ENCODE peak calls at places on chromosomes 4 and X, in five cellular contexts. N is H1, D is K562, A is SK-N-SH, Y is HepG2. X is an unnamed sample.

GRCh38 chr4:186037692-186038658 is 31.0 kb upstream of the TLR3 start:
- DNase-seq in N (no peak), D (peak; percentile 68), A (peak; percentile 61), Y (peak; percentile 59), X (peak; percentile 36)

GRCh38 chr4:38562751-38563198 is 101.2 kb upstream of the KLF3 start:
- DNase-seq in N (no peak), D (no peak), A (peak; percentile 29), Y (peak; percentile 18), X (no peak)

GRCh38 chr4:173794662-173795061 is 264.6 kb upstream of the HAND2 start:
- DNase-seq in N (no peak), D (no peak), A (no peak), Y (no peak), X (no peak)

GRCh38 chrX:152810403-152810802 is 20.2 kb downstream of the CETN2 start:
- DNase-seq in N (no peak), D (no peak), A (peak; percentile 64), Y (no peak), X (no peak)

GRCh38 chr4:176902710-176903323 is 110.1 kb upstream of the VEGFC start:
- DNase-seq in N (no peak), D (no peak), A (no peak), Y (no peak), X (peak; percentile 53)

GRCh38 chrX:73851014-73852009 is 288.3 kb downstream of the CHIC1 start:
- DNase-seq in N (no peak), D (peak; percentile 26), A (peak; percentile 70), Y (no peak), X (peak; percentile 90)

GRCh38 chr4:189506080-189506479 is 434.6 kb upstream of the FRG1 start:
- DNase-seq in N (no peak), D (no peak), A (no peak), Y (no peak), X (no peak)

GRCh38 chrX:40091691-40092421 is 5.9 kb downstream of the BCOR start:
- DNase-seq in N (no peak), D (no peak), A (peak; percentile 39), Y (no peak), X (no peak)

GRCh38 chrX:9542106-9542764 is 77.4 kb downstream of the TBL1X start:
- DNase-seq in N (no peak), D (no peak), A (peak; percentile 41), Y (no peak), X (no peak)

GRCh38 chrX:129653985-129654651 is 638 bp downstream of the APLN start:
- DNase-seq in N (no peak), D (no peak), A (peak; percentile 74), Y (no peak), X (no peak)
- TF ChIP-seq MAX in N (peak; percentile 3), D (no peak), A (no peak), Y (peak; percentile 13), X (no peak)

GRCh38 chr4:39941682-39942217 is 36.0 kb downstream of the PDS5A start:
- DNase-seq in N (no peak), D (no peak), A (no peak), Y (peak; percentile 30), X (no peak)
- TF ChIP-seq SIN3A in N (no peak), D (no peak), A (no peak), Y (no peak), X (no peak)

DNA sequence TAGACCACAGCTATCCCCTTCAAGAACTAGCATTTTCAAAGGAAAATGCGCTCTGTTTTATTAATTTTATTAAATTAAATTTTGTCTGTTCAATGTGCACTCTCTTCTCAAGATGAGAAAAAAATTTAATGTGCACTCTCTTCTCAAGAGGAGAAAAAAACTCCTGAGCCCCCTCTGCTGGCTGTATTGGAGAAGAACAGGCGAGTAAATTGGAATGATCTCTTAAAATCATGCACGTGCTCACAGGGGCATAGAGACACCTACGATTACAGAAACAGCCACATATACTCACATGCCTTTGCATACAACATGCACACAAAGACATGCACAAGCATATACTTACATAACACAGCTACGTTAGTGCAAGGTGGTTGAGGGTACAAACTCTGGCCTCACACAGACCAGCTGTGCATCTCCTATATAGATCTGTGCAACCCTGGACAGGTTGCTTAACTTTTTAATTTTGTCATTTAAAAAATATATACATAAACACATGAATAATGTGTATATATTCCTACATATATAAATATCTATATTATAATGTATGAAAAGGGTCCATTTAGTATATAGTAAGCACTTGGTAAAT is 176.2 kb upstream of the CXorf66 start:
- DNase-seq in N (no peak), D (peak; percentile 49), A (peak; percentile 44), Y (peak; percentile 8), X (peak; percentile 3)
- TF ChIP-seq RFX5 in N (no peak), D (no peak), A (no peak), Y (no peak), X (no peak)

GRCh38 chr4:124121511-124121934 is 591.0 kb downstream of the ANKRD50 start:
- DNase-seq in N (no peak), D (no peak), A (no peak), Y (peak; percentile 11), X (no peak)
- TF ChIP-seq MAX in N (no peak), D (no peak), A (no peak), Y (no peak), X (no peak)

GRCh38 chr4:6760865-6761264 is 21.7 kb upstream of the KIAA0232 start:
- DNase-seq in N (no peak), D (no peak), A (no peak), Y (no peak), X (no peak)

GRCh38 chr4:6758732-6759131 is 23.8 kb upstream of the KIAA0232 start:
- DNase-seq in N (no peak), D (no peak), A (no peak), Y (no peak), X (no peak)

GRCh38 chr4:6762244-6762615 is 20.3 kb upstream of the KIAA0232 start:
- DNase-seq in N (no peak), D (no peak), A (no peak), Y (no peak), X (no peak)

GRCh38 chr4:6763330-6763851 is 19.1 kb upstream of the KIAA0232 start:
- DNase-seq in N (no peak), D (peak; percentile 52), A (no peak), Y (no peak), X (no peak)

GRCh38 chr4:6761540-6762243 is 20.8 kb upstream of the KIAA0232 start:
- DNase-seq in N (no peak), D (no peak), A (peak; percentile 84), Y (no peak), X (no peak)
- TF ChIP-seq SIN3A in N (no peak), D (no peak), A (no peak), Y (no peak), X (no peak)

GRCh38 chr4:138870739-138871633 is 144.6 kb upstream of the NOCT start:
- DNase-seq in N (peak; percentile 41), D (peak; percentile 59), A (peak; percentile 70), Y (peak; percentile 55), X (peak; percentile 7)
- TF ChIP-seq RFX5 in N (no peak), D (no peak), A (no peak), Y (no peak), X (no peak)

GRCh38 chr4:161920304-161921052 is 243.3 kb downstream of the FSTL5 start:
- DNase-seq in N (no peak), D (no peak), A (no peak), Y (no peak), X (no peak)

GRCh38 chr4:161916010-161916409 is 247.8 kb downstream of the FSTL5 start:
- DNase-seq in N (no peak), D (no peak), A (no peak), Y (no peak), X (no peak)

GRCh38 chr4:161919442-161920220 is 244.2 kb downstream of the FSTL5 start:
- DNase-seq in N (no peak), D (no peak), A (no peak), Y (no peak), X (no peak)
- TF ChIP-seq MAX in N (no peak), D (no peak), A (no peak), Y (no peak), X (no peak)

DNA sequence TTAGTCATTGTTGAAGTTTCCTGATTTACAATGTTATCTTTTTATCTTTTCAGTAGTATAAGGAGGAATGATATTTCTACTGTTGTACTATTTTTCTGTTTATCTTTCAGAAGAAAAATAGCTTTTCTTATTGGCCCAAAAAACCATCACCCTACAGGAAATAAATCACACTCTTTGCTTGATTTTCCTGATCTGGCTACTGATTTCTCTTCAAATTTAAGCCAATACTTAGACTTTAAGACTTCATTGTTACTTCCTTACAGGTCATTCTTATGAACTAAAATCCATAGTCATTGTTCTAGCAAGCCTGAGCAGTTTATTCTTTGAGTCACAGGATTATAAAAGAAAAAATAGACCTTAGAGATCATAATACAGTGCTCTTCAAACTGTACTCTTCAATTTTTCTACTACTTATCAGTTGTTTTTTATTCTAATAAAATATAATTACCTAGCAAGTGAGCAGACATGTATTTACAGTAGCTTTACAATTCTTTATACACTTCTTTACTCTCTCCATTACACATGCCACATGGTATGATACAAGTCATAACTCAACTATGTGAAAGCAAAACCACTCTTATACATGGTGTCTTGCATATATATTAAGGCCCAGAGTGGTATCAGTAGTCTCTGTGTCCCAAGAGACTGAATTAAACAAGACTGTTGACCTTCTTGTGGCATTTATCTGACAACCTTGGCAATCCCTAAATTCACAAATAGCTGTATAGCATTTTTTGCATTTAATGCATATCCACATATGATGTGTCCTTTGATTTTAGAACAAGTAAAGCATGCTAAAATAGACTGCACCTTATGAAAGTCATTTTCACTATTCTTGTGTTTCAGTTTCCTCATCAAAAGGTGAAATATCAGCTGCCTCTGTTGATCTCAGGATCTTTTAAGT is 47.9 kb downstream of the TET2 start:
- DNase-seq in N (no peak), D (no peak), A (no peak), Y (no peak), X (peak; percentile 55)
- TF ChIP-seq SIN3A in N (no peak), D (no peak), A (no peak), Y (no peak), X (no peak)